ENCODE peak calls at places on chromosome 11, in six cellular contexts. S is neuronal stem cell, W is IMR-90, P is mesenchymal stem cell, Y is H1, R is trophoblast cell. V is an unnamed sample.

GRCh38 chr11:36149538-36150242 is 139.5 kb downstream of the COMMD9 start:
- DNase-seq in S (peak), W (peak), P (peak), Y (no peak), R (peak), V (peak)

GRCh38 chr11:17986007-17986710 is 26.7 kb downstream of the SERGEF start:
- DNase-seq in S (no peak), W (peak), P (no peak), Y (no peak), R (no peak), V (no peak)

GRCh38 chr11:23991140-23991539 is 505.7 kb upstream of the LUZP2 start:
- DNase-seq in S (no peak), W (peak), P (no peak), Y (no peak), R (peak), V (no peak)

GRCh38 chr11:117878314-117878938 is 2.0 kb upstream of the FXYD6 start:
- DNase-seq in S (no peak), W (no peak), P (peak), Y (no peak), R (no peak), V (no peak)

GRCh38 chr11:62546244-62546936 is at the start of gene AHNAK:
- DNase-seq in S (peak), W (peak), P (peak), Y (peak), R (peak), V (peak)

GRCh38 chr11:59069082-59069481 is 17.0 kb upstream of the GLYATL1B start:
- DNase-seq in S (no peak), W (peak), P (no peak), Y (no peak), R (no peak), V (no peak)

GRCh38 chr11:87926250-87926970 is 248.8 kb downstream of the RAB38 start:
- DNase-seq in S (no peak), W (peak), P (peak), Y (no peak), R (peak), V (peak)

GRCh38 chr11:88284306-88285057 is 53.1 kb downstream of the CTSC start:
- DNase-seq in S (no peak), W (peak), P (no peak), Y (no peak), R (no peak), V (no peak)

GRCh38 chr11:82790723-82791487 is 57.2 kb upstream of the FAM181B start:
- DNase-seq in S (no peak), W (no peak), P (no peak), Y (no peak), R (no peak), V (no peak)

GRCh38 chr11:84981296-84981695 is 645.8 kb downstream of the DLG2 start:
- DNase-seq in S (no peak), W (no peak), P (no peak), Y (no peak), R (no peak), V (no peak)

GRCh38 chr11:31806944-31807790 is 4.0 kb downstream of the PAX6 start:
- DNase-seq in S (no peak), W (no peak), P (no peak), Y (peak), R (no peak), V (no peak)

GRCh38 chr11:82527185-82527584 is 206.5 kb downstream of the FAM181B start:
- DNase-seq in S (no peak), W (no peak), P (no peak), Y (no peak), R (no peak), V (no peak)

GRCh38 chr11:119764108-119764874 is 35.3 kb upstream of the NECTIN1 start:
- DNase-seq in S (no peak), W (peak), P (no peak), Y (no peak), R (peak), V (no peak)

GRCh38 chr11:61697093-61697492 is 16.9 kb downstream of the DAGLA start:
- DNase-seq in S (no peak), W (no peak), P (no peak), Y (no peak), R (peak), V (no peak)

GRCh38 chr11:64687204-64687603 is 35.8 kb downstream of the NRXN2 start:
- DNase-seq in S (no peak), W (no peak), P (no peak), Y (no peak), R (no peak), V (no peak)

GRCh38 chr11:31968774-31969433 is 122.0 kb upstream of the RCN1 start:
- DNase-seq in S (no peak), W (peak), P (no peak), Y (no peak), R (no peak), V (no peak)

GRCh38 chr11:17188675-17189074 is 19.1 kb downstream of the PIK3C2A start:
- DNase-seq in S (no peak), W (no peak), P (no peak), Y (no peak), R (peak), V (peak)

GRCh38 chr11:122108192-122108799 is 7.7 kb downstream of the BLID start:
- DNase-seq in S (peak), W (peak), P (peak), Y (peak), R (no peak), V (peak)

GRCh38 chr11:61333638-61334433 is 808 bp downstream of the TKFC start:
- DNase-seq in S (no peak), W (no peak), P (no peak), Y (no peak), R (no peak), V (no peak)

GRCh38 chr11:104873252-104873651 is 25.0 kb downstream of the CASP12 start:
- DNase-seq in S (no peak), W (no peak), P (no peak), Y (no peak), R (peak), V (peak)

GRCh38 chr11:61803889-61804647 is 11.4 kb downstream of the FEN1 start:
- DNase-seq in S (no peak), W (peak), P (no peak), Y (no peak), R (no peak), V (no peak)

GRCh38 chr11:48141475-48142100 is 75.0 kb upstream of the OR4B1 start:
- DNase-seq in S (no peak), W (no peak), P (peak), Y (no peak), R (no peak), V (no peak)

GRCh38 chr11:76025068-76025467 is 181.2 kb downstream of the WNT11 start:
- DNase-seq in S (no peak), W (peak), P (peak), Y (no peak), R (no peak), V (no peak)

GRCh38 chr11:121577106-121577505 is 124.3 kb upstream of the SORL1-AS1 start:
- DNase-seq in S (no peak), W (no peak), P (no peak), Y (no peak), R (no peak), V (no peak)

GRCh38 chr11:20530942-20531703 is 68.3 kb upstream of the SLC6A5 start:
- DNase-seq in S (no peak), W (no peak), P (peak), Y (no peak), R (no peak), V (no peak)

GRCh38 chr11:94151311-94151710 is 22.7 kb downstream of the PANX1 start:
- DNase-seq in S (no peak), W (no peak), P (peak), Y (no peak), R (peak), V (no peak)

GRCh38 chr11:27514558-27514957 is 8.0 kb upstream of the LIN7C start:
- DNase-seq in S (no peak), W (peak), P (no peak), Y (no peak), R (no peak), V (no peak)

GRCh38 chr11:34866375-34866774 is 49.8 kb downstream of the APIP start:
- DNase-seq in S (no peak), W (peak), P (peak), Y (no peak), R (peak), V (no peak)

GRCh38 chr11:100741866-100742625 is 55.0 kb downstream of the ARHGAP42 start:
- DNase-seq in S (no peak), W (peak), P (no peak), Y (no peak), R (no peak), V (no peak)

GRCh38 chr11:79437274-79437980 is 3.4 kb downstream of the TENM4 start:
- DNase-seq in S (peak), W (peak), P (peak), Y (peak), R (peak), V (peak)

GRCh38 chr11:64340671-64341335 is 799 bp downstream of the CCDC88B start:
- DNase-seq in S (peak), W (no peak), P (no peak), Y (peak), R (no peak), V (peak)

GRCh38 chr11:2150206-2150847 is 10.7 kb downstream of the INS start:
- DNase-seq in S (peak), W (peak), P (peak), Y (no peak), R (peak), V (no peak)

GRCh38 chr11:33147559-33147958 is 13.7 kb downstream of the CSTF3 start:
- DNase-seq in S (no peak), W (peak), P (no peak), Y (no peak), R (no peak), V (no peak)

GRCh38 chr11:112290462-112290894 is 29.8 kb upstream of the PLET1 start:
- DNase-seq in S (no peak), W (no peak), P (peak), Y (no peak), R (no peak), V (no peak)
- H3K14ac ChIP-seq in S (no peak), W (peak), P (peak), Y (no peak), R (peak), V (no peak)

DNA sequence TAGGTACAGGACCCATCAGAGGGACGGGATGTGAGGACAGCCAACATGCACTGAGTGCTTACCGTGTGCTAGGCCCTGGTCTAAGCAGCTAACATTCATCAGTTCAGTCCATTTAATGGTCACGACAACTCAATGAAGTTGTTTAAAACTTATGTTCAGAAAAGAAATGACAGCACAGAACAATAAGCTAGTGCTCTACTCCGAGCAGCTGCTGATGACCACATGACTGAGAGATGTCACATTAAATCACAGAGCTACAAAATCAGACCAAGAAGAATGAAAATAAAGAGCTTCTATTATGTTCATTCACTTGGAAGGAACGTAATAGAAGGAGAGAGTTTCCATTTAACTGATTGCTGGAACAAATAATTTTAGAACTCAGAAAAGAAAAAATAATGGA is 26.3 kb downstream of the PRDM10 start:
- DNase-seq in S (no peak), W (no peak), P (no peak), Y (no peak), R (no peak), V (no peak)
- H3K14ac ChIP-seq in S (no peak), W (no peak), P (no peak), Y (no peak), R (no peak), V (no peak)

DNA sequence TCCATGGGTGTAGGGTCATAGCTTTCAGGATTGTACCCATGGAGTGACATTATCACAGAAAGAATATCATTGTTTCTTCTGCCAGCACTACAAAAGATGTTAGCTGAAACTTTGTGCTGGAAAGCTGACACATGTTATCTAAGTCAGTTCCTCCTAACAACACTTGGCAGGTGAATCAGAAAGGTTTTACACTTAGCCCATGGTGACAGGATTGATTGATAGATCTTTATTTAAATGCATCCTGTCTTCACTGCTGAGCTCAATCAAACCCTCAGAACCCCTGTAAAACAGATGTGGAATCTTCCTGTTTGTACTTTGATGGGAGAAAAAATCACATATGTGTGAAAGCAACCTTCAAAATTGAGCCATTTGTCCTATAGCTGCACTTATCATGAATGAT is 811.5 kb upstream of the ANO3 start:
- DNase-seq in S (no peak), W (no peak), P (no peak), Y (no peak), R (no peak), V (no peak)
- H3K14ac ChIP-seq in S (no peak), W (no peak), P (no peak), Y (no peak), R (no peak), V (no peak)

DNA sequence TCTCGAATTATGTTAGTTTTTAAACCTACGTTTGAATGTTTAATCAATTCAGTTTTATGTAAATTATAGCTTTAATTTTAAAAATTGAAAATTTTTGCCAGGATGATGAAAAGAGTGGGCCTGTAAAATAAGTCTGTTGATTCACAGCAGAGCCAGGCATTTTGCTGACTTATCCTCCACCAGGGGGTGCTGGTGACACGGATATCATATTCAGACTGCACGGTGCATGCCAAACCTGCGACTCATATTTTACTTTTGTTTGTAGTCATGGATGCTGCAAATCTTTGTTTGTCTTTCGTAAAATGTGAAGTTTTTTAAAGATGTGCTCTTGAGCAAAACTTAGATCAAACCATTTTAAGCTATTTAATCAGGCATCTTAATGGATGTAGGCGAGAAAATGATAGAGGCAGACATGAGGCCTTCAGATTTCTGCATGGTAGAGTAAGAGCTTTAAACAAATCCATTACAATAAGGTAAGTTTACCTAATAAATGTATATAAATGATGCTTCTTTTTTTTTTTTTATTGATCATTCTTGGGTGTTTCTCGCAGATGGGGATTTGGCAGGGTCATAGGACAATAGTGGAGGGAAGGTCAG is 3.6 kb upstream of the OR8B3 start:
- DNase-seq in S (peak), W (peak), P (peak), Y (peak), R (peak), V (peak)
- H3K14ac ChIP-seq in S (no peak), W (no peak), P (no peak), Y (no peak), R (no peak), V (no peak)

DNA sequence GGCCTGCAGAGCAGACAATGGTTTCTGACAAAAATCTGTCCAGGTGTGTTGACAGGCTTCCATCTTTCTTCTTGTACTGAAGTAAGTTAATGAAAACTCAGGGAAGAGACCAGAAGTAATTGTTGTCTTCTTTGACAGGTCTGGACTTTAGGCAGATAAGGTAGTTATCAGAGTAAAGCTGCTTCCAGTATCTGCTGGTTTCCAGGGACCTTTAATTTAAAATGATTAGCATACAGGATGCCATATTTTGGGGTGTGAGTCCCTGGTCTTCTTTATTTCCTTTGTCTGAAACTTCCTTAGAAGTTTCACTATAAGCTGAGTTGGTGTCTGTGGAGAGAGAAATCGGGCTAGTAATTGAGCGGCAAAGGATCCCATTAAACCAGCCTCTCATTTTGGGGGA is 1.5 kb downstream of the TMX2 start:
- DNase-seq in S (no peak), W (no peak), P (no peak), Y (no peak), R (no peak), V (no peak)
- H3K14ac ChIP-seq in S (no peak), W (no peak), P (no peak), Y (no peak), R (no peak), V (no peak)

DNA sequence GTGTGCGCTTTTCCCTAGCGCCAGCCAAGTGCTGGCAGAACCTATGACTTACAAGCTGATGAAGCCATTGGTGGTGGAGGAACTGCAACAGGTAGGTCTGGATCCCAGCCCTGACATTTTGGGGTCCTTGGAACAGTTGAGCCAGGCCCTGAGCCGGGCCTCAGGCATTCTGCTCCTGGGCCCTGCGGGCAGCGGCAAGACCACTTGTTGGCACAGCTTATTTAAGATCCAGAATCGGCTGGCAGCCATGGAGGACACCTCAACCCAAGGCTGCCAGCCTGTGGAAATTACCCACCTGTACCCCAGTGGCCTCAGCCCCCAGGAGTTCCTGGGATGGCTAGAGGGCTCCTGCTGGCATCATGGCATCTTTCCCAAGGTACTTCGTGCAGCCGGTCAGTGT is 49.7 kb downstream of the DNHD1 start:
- DNase-seq in S (no peak), W (no peak), P (no peak), Y (no peak), R (no peak), V (no peak)
- H3K14ac ChIP-seq in S (no peak), W (no peak), P (no peak), Y (no peak), R (no peak), V (no peak)

V was measured in H9.